ENCODE peak calls at places on chromosome 19, in ten cellular contexts. I is fibroblast of pulmonary artery, D is BE2C, Z is DND-41, J is fibroblast of lung, B is PC-9, X is heart right ventricle, O is tibial artery, A is GM06990, R is mucosa of descending colon. Q is an unnamed sample.

GRCh38 chr19:7900931-7901330 is 2.7 kb upstream of the MAP2K7 start:
- DNase-seq in I (no peak), D (no peak), Z (no peak), J (no peak), B (no peak), X (no peak), O (no peak), A (no peak), R (no peak), Q (no peak)

GRCh38 chr19:35396240-35396885 is 25.5 kb downstream of the GPR42 start:
- DNase-seq in I (no peak), D (no peak), Z (no peak), J (no peak), B (no peak), X (no peak), O (no peak), A (no peak), R (no peak), Q (no peak)

GRCh38 chr19:35828694-35829301 is 16.2 kb upstream of the PRODH2 start:
- DNase-seq in I (peak), D (no peak), Z (peak), J (peak), B (peak), X (peak), O (no peak), A (no peak), R (no peak), Q (no peak)

GRCh38 chr19:33404916-33405315 is 31.4 kb downstream of the CEBPG start:
- DNase-seq in I (no peak), D (no peak), Z (no peak), J (no peak), B (no peak), X (no peak), O (peak), A (no peak), R (peak), Q (peak)

GRCh38 chr19:45667620-45668341 is at the start of gene GIPR:
- DNase-seq in I (no peak), D (peak), Z (peak), J (peak), B (peak), X (peak), O (no peak), A (peak), R (peak), Q (peak)

GRCh38 chr19:33404506-33404905 is 31.0 kb downstream of the CEBPG start:
- DNase-seq in I (no peak), D (no peak), Z (no peak), J (no peak), B (no peak), X (no peak), O (peak), A (no peak), R (peak), Q (no peak)

GRCh38 chr19:23440791-23441190 is 45.5 kb upstream of the ZNF91 start:
- DNase-seq in I (no peak), D (peak), Z (peak), J (no peak), B (peak), X (no peak), O (no peak), A (peak), R (no peak), Q (no peak)

GRCh38 chr19:31263317-31263716 is 85.9 kb downstream of the TSHZ3 start:
- DNase-seq in I (no peak), D (no peak), Z (peak), J (no peak), B (no peak), X (no peak), O (peak), A (no peak), R (no peak), Q (no peak)

GRCh38 chr19:55301459-55302331 is 17.9 kb downstream of the BRSK1 start:
- DNase-seq in I (peak), D (peak), Z (peak), J (peak), B (peak), X (peak), O (peak), A (peak), R (peak), Q (peak)

GRCh38 chr19:46100344-46100743 is 24.1 kb downstream of the IGFL3 start:
- DNase-seq in I (no peak), D (no peak), Z (no peak), J (no peak), B (no peak), X (no peak), O (no peak), A (no peak), R (no peak), Q (no peak)

GRCh38 chr19:7257148-7258041 is 36.8 kb downstream of the INSR start:
- DNase-seq in I (peak), D (peak), Z (no peak), J (peak), B (peak), X (no peak), O (no peak), A (no peak), R (no peak), Q (no peak)

GRCh38 chr19:38307597-38307996 is 3.5 kb downstream of the C19orf33 start:
- DNase-seq in I (no peak), D (no peak), Z (no peak), J (no peak), B (no peak), X (no peak), O (no peak), A (no peak), R (no peak), Q (no peak)

GRCh38 chr19:16106121-16106520 is 5.6 kb upstream of the RAB8A start:
- DNase-seq in I (no peak), D (no peak), Z (no peak), J (peak), B (no peak), X (no peak), O (no peak), A (no peak), R (no peak), Q (no peak)

GRCh38 chr19:19651076-19651475 is 7.6 kb upstream of the GMIP start:
- DNase-seq in I (no peak), D (no peak), Z (no peak), J (no peak), B (no peak), X (peak), O (no peak), A (no peak), R (no peak), Q (no peak)

GRCh38 chr19:12095111-12095790 is 30.7 kb downstream of the ZNF844 start:
- DNase-seq in I (peak), D (no peak), Z (no peak), J (no peak), B (no peak), X (no peak), O (no peak), A (no peak), R (no peak), Q (no peak)

GRCh38 chr19:43694553-43694952 is 21.3 kb upstream of the IRGC start:
- DNase-seq in I (no peak), D (no peak), Z (no peak), J (no peak), B (no peak), X (no peak), O (no peak), A (no peak), R (no peak), Q (no peak)

GRCh38 chr19:58571575-58571947 is 1.6 kb downstream of the MZF1 start:
- DNase-seq in I (no peak), D (no peak), Z (peak), J (no peak), B (no peak), X (no peak), O (peak), A (no peak), R (no peak), Q (peak)

GRCh38 chr19:9865732-9866627 is 30.9 kb downstream of the PIN1 start:
- DNase-seq in I (no peak), D (no peak), Z (peak), J (no peak), B (no peak), X (no peak), O (no peak), A (no peak), R (no peak), Q (no peak)

GRCh38 chr19:29275266-29275665 is 62.3 kb upstream of the UQCRFS1 start:
- DNase-seq in I (no peak), D (no peak), Z (no peak), J (no peak), B (no peak), X (no peak), O (peak), A (no peak), R (no peak), Q (no peak)

GRCh38 chr19:16202320-16203255 is 4.9 kb downstream of the AP1M1 start:
- DNase-seq in I (no peak), D (no peak), Z (no peak), J (peak), B (no peak), X (no peak), O (peak), A (no peak), R (no peak), Q (no peak)

GRCh38 chr19:43634877-43635560 is 4.6 kb downstream of the CADM4 start:
- DNase-seq in I (peak), D (no peak), Z (no peak), J (no peak), B (no peak), X (no peak), O (no peak), A (no peak), R (no peak), Q (peak)

GRCh38 chr19:51131780-51132680 is 7.3 kb downstream of the SIGLEC9 start:
- DNase-seq in I (peak), D (no peak), Z (no peak), J (no peak), B (peak), X (peak), O (peak), A (no peak), R (peak), Q (no peak)

GRCh38 chr19:51600940-51601575 is 29.1 kb downstream of the SIGLEC5 start:
- DNase-seq in I (no peak), D (no peak), Z (no peak), J (no peak), B (no peak), X (no peak), O (no peak), A (peak), R (peak), Q (no peak)

GRCh38 chr19:5418676-5419075 is 36.5 kb upstream of the ZNRF4 start:
- DNase-seq in I (no peak), D (no peak), Z (no peak), J (no peak), B (no peak), X (no peak), O (no peak), A (no peak), R (no peak), Q (no peak)

GRCh38 chr19:29843180-29844051 is 31.6 kb downstream of the CCNE1 start:
- DNase-seq in I (peak), D (no peak), Z (no peak), J (no peak), B (peak), X (peak), O (peak), A (no peak), R (peak), Q (no peak)

GRCh38 chr19:11479470-11480080 is 1.3 kb downstream of the ELAVL3 start:
- DNase-seq in I (no peak), D (peak), Z (no peak), J (peak), B (no peak), X (peak), O (no peak), A (no peak), R (no peak), Q (no peak)

GRCh38 chr19:49676136-49676689 is 858 bp upstream of the PRMT1 start:
- DNase-seq in I (peak), D (peak), Z (no peak), J (peak), B (no peak), X (peak), O (no peak), A (no peak), R (peak), Q (peak)

GRCh38 chr19:31334101-31334848 is 15.0 kb downstream of the TSHZ3 start:
- DNase-seq in I (peak), D (no peak), Z (no peak), J (peak), B (no peak), X (no peak), O (no peak), A (no peak), R (no peak), Q (no peak)

GRCh38 chr19:40806385-40807146 is 7.6 kb downstream of the EGLN2 start:
- DNase-seq in I (peak), D (peak), Z (peak), J (peak), B (no peak), X (peak), O (peak), A (peak), R (peak), Q (peak)

GRCh38 chr19:31448221-31448657 is 99.0 kb upstream of the TSHZ3 start:
- DNase-seq in I (peak), D (peak), Z (peak), J (peak), B (no peak), X (peak), O (no peak), A (no peak), R (peak), Q (no peak)

GRCh38 chr19:33000510-33000909 is 28.5 kb downstream of the FAAP24 start:
- DNase-seq in I (no peak), D (no peak), Z (peak), J (no peak), B (no peak), X (no peak), O (no peak), A (no peak), R (no peak), Q (no peak)

DNA sequence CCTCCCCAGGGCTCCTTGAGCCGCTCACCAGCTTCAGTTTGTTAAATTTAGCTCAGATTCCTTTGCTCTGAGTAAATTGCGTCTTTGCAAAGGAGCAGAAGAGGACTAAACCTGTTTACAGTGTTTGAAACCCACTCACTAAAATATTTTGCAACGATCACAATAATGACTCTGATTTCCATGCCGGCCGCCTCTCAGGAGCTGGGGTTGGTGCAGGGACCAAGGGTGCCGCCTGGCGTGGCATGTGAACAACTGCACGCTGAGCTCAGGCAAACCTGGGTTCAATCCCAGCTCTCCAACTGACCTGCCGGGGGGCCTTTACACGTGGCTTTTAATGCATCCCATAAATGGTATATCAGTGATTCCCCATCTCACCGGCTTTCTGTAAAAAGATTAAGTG is 68.7 kb upstream of the CACNA1A start:
- DNase-seq in I (no peak), D (peak), Z (no peak), J (no peak), B (peak), X (no peak), O (no peak), A (no peak), R (no peak), Q (no peak)
- TF ChIP-seq CTCF in I (peak), D (peak), Z (no peak), J (peak), B (peak), X (no peak), O (no peak), A (peak), R (no peak), Q (no peak)

DNA sequence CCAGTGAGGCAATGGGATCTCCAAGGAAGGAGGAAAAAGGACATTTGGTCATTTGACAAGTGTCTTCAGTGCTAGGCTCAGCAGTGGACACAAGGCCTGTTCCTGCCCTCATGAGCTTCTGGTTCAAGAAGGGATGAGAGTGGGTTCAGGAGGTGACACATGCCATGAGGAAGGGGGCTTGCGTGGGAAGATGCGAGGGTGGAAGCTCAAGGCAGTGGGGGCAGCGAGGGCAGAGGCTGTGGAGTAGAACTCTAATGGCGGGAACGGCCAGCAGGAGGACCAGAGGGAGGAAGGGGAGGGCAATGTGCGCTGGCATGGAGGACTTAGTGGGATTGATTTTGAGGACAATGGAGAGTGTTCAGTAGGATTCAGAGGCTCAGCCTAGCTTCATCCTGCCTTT is 3.3 kb downstream of the PIK3R2 start:
- DNase-seq in I (no peak), D (no peak), Z (no peak), J (no peak), B (no peak), X (no peak), O (no peak), A (no peak), R (no peak), Q (no peak)
- H3K4me3 ChIP-seq in I (no peak), D (no peak), Z (no peak), J (no peak), B (no peak), X (no peak), O (no peak), A (no peak), R (no peak), Q (no peak)

GRCh38 chr19:17424743-17425365 is 5.0 kb downstream of the MVB12A start:
- DNase-seq in I (peak), D (peak), Z (peak), J (peak), B (no peak), X (peak), O (no peak), A (peak), R (no peak), Q (no peak)
- TF ChIP-seq CTCF in I (peak), D (peak), Z (peak), J (peak), B (peak), X (peak), O (no peak), A (peak), R (no peak), Q (no peak)

GRCh38 chr19:39479916-39480315 is 722 bp upstream of the TIMM50 start:
- DNase-seq in I (no peak), D (no peak), Z (no peak), J (no peak), B (no peak), X (no peak), O (no peak), A (no peak), R (no peak), Q (no peak)
- H3K4me3 ChIP-seq in I (peak), D (peak), Z (peak), J (no peak), B (peak), X (peak), O (peak), A (peak), R (no peak), Q (peak)

GRCh38 chr19:17483605-17484002 is 13.3 kb downstream of the SLC27A1 start:
- DNase-seq in I (no peak), D (no peak), Z (no peak), J (no peak), B (no peak), X (no peak), O (no peak), A (no peak), R (no peak), Q (no peak)

GRCh38 chr19:17488593-17489391 is 18.5 kb downstream of the SLC27A1 start:
- DNase-seq in I (peak), D (peak), Z (peak), J (no peak), B (peak), X (peak), O (peak), A (peak), R (peak), Q (peak)

GRCh38 chr19:17484520-17485180 is 14.3 kb downstream of the SLC27A1 start:
- DNase-seq in I (no peak), D (no peak), Z (no peak), J (no peak), B (peak), X (no peak), O (no peak), A (no peak), R (no peak), Q (no peak)

GRCh38 chr19:17487240-17488121 is 17.2 kb downstream of the SLC27A1 start:
- DNase-seq in I (no peak), D (no peak), Z (no peak), J (no peak), B (no peak), X (no peak), O (no peak), A (no peak), R (no peak), Q (no peak)

DNA sequence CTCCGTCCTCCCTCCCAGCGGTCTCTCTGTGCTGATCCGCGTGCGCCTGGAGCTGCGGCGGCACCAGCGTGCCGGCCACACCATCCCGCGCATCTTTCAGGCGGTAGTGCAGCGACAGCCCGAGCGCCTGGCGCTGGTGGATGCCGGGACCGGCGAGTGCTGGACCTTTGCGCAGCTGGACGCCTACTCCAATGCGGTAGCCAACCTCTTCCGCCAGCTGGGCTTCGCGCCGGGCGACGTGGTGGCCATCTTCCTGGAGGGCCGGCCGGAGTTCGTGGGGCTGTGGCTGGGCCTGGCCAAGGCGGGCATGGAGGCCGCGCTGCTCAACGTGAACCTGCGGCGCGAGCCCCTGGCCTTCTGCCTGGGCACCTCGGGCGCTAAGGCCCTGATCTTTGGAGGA is 16.2 kb downstream of the SLC27A1 start:
- DNase-seq in I (no peak), D (no peak), Z (no peak), J (no peak), B (no peak), X (no peak), O (no peak), A (no peak), R (no peak), Q (no peak)
- TF ChIP-seq CTCF in I (no peak), D (no peak), Z (no peak), J (no peak), B (no peak), X (no peak), O (no peak), A (no peak), R (no peak), Q (no peak)

DNA sequence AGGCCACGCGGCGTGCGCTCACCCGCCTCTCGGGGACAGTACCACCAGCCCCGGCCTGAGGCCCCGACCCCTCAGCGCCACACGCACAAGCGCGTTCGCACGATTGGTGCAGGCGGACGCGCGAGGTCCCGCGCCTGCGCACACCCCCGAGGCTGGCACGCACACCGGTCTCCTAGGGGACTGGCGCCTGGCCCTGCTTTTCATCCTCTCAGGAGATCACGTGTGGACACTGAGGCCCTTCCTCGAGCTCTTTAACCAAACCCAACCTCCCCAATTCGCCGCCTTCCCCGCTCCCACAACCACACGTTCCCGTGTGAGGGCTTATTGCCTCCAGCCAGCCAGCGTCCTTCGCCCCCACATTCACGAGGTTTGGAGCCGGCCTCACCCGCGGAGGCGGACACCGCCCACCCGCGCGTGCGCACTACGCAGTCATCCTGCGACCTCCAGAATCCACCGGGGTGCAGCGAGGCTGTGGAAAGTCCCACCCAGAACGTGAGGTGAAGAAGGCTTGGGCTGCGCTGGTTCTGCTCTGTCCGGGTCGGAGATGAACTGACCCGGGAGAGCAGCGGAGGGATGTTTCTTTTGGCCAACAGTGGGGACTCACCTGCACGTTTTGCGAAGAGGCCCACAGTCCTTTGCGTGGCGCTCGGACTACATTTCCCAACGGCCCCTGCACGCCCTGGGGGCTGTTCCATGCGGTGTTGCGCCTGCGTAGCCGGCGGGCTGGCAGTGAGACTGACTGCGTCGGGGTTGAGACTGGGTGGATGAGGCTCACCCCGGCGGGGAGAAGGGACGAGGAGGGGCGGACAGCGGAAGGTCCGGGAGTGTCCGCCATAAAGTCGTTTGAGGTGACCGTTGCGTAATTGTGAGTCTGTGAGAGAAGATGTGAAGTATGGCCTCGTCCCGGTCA is 539 bp upstream of the ZNF667 start:
- DNase-seq in I (peak), D (peak), Z (peak), J (peak), B (no peak), X (peak), O (peak), A (no peak), R (peak), Q (peak)
- H3K4me3 ChIP-seq in I (peak), D (peak), Z (peak), J (peak), B (no peak), X (peak), O (peak), A (no peak), R (peak), Q (peak)

GRCh38 chr19:42277821-42278809 is 9.1 kb downstream of the CIC start:
- DNase-seq in I (peak), D (peak), Z (no peak), J (peak), B (peak), X (no peak), O (no peak), A (peak), R (no peak), Q (peak)
- TF ChIP-seq CTCF in I (no peak), D (no peak), Z (no peak), J (no peak), B (no peak), X (no peak), O (no peak), A (no peak), R (no peak), Q (no peak)

Q was measured in breast epithelium.